ENCODE peak calls at places on chromosomes 5 and 9, in four cellular contexts. J, K, H and E are unnamed samples. For H3K4me1, the result is how much of the 10 kb centered on the place peaks cover.

GRCh38 chr5:176450077-176450476 is 1.9 kb downstream of the FAF2 start:
- DNase-seq in J (no peak), H (no peak), K (no peak), E (no peak)

GRCh38 chr5:74497706-74498105 is 142.8 kb downstream of the ENC1 start:
- DNase-seq in K (no peak), J (no peak), H (no peak), E (no peak)

GRCh38 chr5:29169851-29170250 is 2023.6 kb upstream of the CDH6 start:
- DNase-seq in J (no peak), K (no peak), H (no peak), E (no peak)

GRCh38 chr5:148776780-148777179 is 49.6 kb upstream of the ADRB2 start:
- DNase-seq in J (peak), K (no peak), H (peak), E (no peak)

GRCh38 chr9:35984021-35984420 is 26.1 kb upstream of the OR2S2 start:
- DNase-seq in H (no peak), J (no peak), K (no peak), E (no peak)

GRCh38 chr5:168790037-168790635 is 211.0 kb upstream of the PANK3 start:
- DNase-seq in K (no peak), H (no peak), J (no peak), E (no peak)

GRCh38 chr9:117400131-117400530 is 14.7 kb downstream of the ASTN2 start:
- DNase-seq in K (no peak), J (peak), H (no peak), E (no peak)

GRCh38 chr9:126166866-126167265 is 159.8 kb upstream of the MVB12B start:
- DNase-seq in J (no peak), K (peak), H (no peak), E (no peak)

GRCh38 chr5:181119105-181119504 is 11.9 kb downstream of the OR2V1 start:
- DNase-seq in H (no peak), J (no peak), K (no peak), E (no peak)

GRCh38 chr9:137085918-137086530 is 761 bp upstream of the MAN1B1 start:
- DNase-seq in H (peak), K (peak), J (peak), E (peak)

GRCh38 chr5:96932026-96932425 is 3.9 kb upstream of the LNPEP start:
- DNase-seq in J (no peak), K (no peak), H (no peak), E (no peak)
- H3K4me3 ChIP-seq in J (no peak), K (no peak), H (no peak), E (no peak)

GRCh38 chr9:127976498-127976897 is 4.3 kb downstream of the EEIG1 start:
- DNase-seq in H (peak), K (peak), J (no peak), E (peak)
- H3K4me1 ChIP-seq in H (half or more), K (half or more), J (under half), E (half or more)

GRCh38 chr5:10059611-10060379 is 189.9 kb downstream of the ATPSCKMT start:
- DNase-seq in H (no peak), J (no peak), K (no peak), E (no peak)
- H3K4me3 ChIP-seq in H (no peak), J (no peak), K (no peak), E (no peak)

GRCh38 chr5:132479812-132480441 is 10.6 kb downstream of the IRF1 start:
- DNase-seq in H (peak), J (no peak), K (no peak), E (no peak)
- H3K4me1 ChIP-seq in H (under half), J (under half), K (half or more), E (under half)

GRCh38 chr5:79401216-79401615 is 112.7 kb downstream of the HOMER1 start:
- DNase-seq in H (no peak), K (no peak), J (no peak), E (no peak)
- H3K4me3 ChIP-seq in H (no peak), K (no peak), J (no peak), E (no peak)

GRCh38 chr5:36683821-36684434 is 77.5 kb downstream of the SLC1A3 start:
- DNase-seq in H (peak), K (peak), J (peak), E (no peak)
- H3K4me1 ChIP-seq in H (under half), K (under half), J (under half), E (under half)

GRCh38 chr5:158170534-158170933 is 311.6 kb upstream of the CLINT1 start:
- DNase-seq in H (no peak), K (no peak), J (no peak), E (no peak)

GRCh38 chr5:158178535-158178934 is 319.6 kb upstream of the CLINT1 start:
- DNase-seq in K (no peak), H (no peak), J (no peak), E (no peak)

GRCh38 chr5:158172005-158172404 is 313.1 kb upstream of the CLINT1 start:
- DNase-seq in J (no peak), H (no peak), K (no peak), E (peak)

GRCh38 chr5:158175664-158176507 is 316.9 kb upstream of the CLINT1 start:
- DNase-seq in H (no peak), J (peak), K (peak), E (peak)

DNA sequence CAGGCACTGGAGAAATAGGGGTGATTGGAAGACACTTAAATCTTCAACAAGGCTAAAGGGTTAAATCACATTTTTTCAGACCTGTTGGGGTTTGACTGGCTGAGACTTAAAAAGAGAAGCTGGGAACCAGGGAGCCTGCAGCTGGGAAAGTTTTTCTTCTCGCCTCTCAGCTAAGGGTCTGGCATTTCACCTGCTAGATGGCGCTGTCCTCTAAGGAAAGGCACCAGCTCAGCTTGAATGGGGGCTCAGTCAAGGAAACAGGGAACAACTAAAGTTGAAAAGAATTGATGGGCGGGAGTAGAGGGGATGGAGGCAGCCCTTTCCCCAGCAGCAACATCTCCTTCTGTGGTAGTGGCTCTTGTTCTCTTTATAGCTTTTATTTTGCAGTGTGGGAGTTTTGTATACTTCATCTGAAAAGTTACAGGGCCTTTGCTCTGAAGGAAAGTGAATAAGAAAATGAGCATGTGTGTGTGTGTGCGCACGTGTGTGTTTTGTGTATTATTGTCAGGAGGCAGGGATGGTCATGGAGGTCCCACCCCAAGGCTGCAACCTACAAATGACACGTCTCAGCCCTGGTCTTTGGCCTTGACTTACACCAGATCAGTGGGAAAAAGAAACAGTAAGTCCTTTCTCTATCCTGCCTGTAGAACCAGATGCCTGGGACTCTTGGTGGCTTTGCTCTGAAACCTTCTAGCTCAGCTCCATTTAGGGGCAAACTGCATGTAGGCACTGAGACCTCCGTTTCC is 316.1 kb upstream of the CLINT1 start:
- DNase-seq in K (peak), H (no peak), J (peak), E (peak)
- H3K4me3 ChIP-seq in K (no peak), H (no peak), J (no peak), E (no peak)

DNA sequence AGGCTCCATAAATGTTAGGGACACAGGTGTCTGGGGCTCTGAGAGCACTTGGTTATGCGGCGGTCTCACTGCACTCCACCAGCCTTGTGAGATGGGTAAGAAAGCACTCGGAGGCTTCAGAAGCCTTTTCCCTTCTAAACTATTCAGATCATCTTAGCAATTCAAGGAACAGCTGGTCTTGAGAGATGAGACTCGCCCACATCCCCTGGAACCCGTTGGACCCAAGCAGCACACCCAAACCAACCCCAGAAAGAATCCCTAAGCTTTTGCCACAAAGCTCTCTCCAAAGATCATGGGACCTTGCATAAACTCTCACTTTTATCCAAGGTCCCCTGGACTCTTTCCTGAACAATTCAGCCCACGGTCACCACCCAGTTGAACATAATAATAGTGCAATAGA is 90.2 kb downstream of the RAPGEF1 start:
- DNase-seq in K (no peak), H (no peak), J (no peak), E (no peak)
- H3K4me1 ChIP-seq in K (under half), H (under half), J (under half), E (under half)